ENCODE peak calls at places on chromosomes 13 and 19, in four cellular contexts. F is skeletal muscle cell, H is nephron progenitor cell, R is HTR-8/SVneo. Y is an unnamed sample.

GRCh38 chr13:72205773-72206172 is 338.8 kb upstream of the DACH1 start:
- DNase-seq in F (no peak), H (no peak), R (no peak), Y (no peak)

GRCh38 chr13:22107549-22107948 is 436.7 kb downstream of the FGF9 start:
- DNase-seq in F (no peak), H (no peak), R (no peak), Y (no peak)

GRCh38 chr13:103926118-103926517 is 859.9 kb upstream of the SLC10A2 start:
- DNase-seq in F (no peak), H (no peak), R (no peak), Y (no peak)

GRCh38 chr19:38251564-38252051 is 4.6 kb downstream of the PPP1R14A start:
- DNase-seq in F (no peak), H (no peak), R (no peak), Y (no peak)

GRCh38 chr13:49840266-49840665 is 47.8 kb upstream of the KPNA3 start:
- DNase-seq in F (no peak), H (no peak), R (no peak), Y (peak)

GRCh38 chr19:47848871-47849473 is 10.1 kb upstream of the TPRX2 start:
- DNase-seq in F (no peak), H (peak), R (no peak), Y (no peak)

GRCh38 chr13:44267966-44268365 is 105.7 kb upstream of the SERP2 start:
- DNase-seq in F (no peak), H (no peak), R (peak), Y (no peak)

GRCh38 chr13:114115191-114115671 is 17.2 kb downstream of the RASA3 start:
- DNase-seq in F (no peak), H (no peak), R (peak), Y (peak)

GRCh38 chr13:111051041-111051440 is 64.1 kb upstream of the ARHGEF7 start:
- DNase-seq in F (no peak), H (no peak), R (no peak), Y (no peak)

GRCh38 chr13:80070024-80070703 is 270.8 kb downstream of the SPRY2 start:
- DNase-seq in F (no peak), H (no peak), R (no peak), Y (no peak)

GRCh38 chr13:48851707-48852106 is 124.0 kb upstream of the FNDC3A start:
- DNase-seq in F (no peak), H (no peak), R (no peak), Y (no peak)

GRCh38 chr19:1073956-1074511 is 7.1 kb downstream of the ARHGAP45 start:
- DNase-seq in F (no peak), H (no peak), R (no peak), Y (no peak)

GRCh38 chr19:18778826-18779354 is 12.2 kb downstream of the COMP start:
- DNase-seq in F (no peak), H (no peak), R (no peak), Y (no peak)

GRCh38 chr19:43720936-43721335 is 5.1 kb downstream of the IRGC start:
- DNase-seq in F (no peak), H (no peak), R (no peak), Y (no peak)

GRCh38 chr19:16200776-16201391 is 3.2 kb downstream of the AP1M1 start:
- DNase-seq in F (no peak), H (no peak), R (no peak), Y (no peak)

GRCh38 chr13:110126391-110126961 is 180.5 kb downstream of the COL4A1 start:
- DNase-seq in F (peak), H (no peak), R (peak), Y (peak)

GRCh38 chr19:43798026-43798545 is 4.2 kb downstream of the LYPD5 start:
- DNase-seq in F (no peak), H (no peak), R (no peak), Y (no peak)

GRCh38 chr13:61413572-61413971 is 2.1 kb downstream of the PCDH20 start:
- DNase-seq in F (no peak), H (peak), R (no peak), Y (no peak)

Y was measured in dermis microvascular lymphatic vessel endothelial cell.